ENCODE peak calls at places on chromosomes 7 and 10, in nine cellular contexts. One of them, this sample, is unnamed.

GRCh38 chr10:77511498-77512218 is 126.0 kb downstream of the KCNMA1 start:
- DNase-seq in CD4-positive, alpha-beta T cell: no peak
- DNase-seq in activated naive CD4-positive, alpha-beta T cell: no peak
- DNase-seq in ELR: peak; percentile 56
- DNase-seq in T follicular helper cell: no peak
- DNase-seq in left ventricle myocardium inferior: no peak
- DNase-seq in GM23248: no peak
- DNase-seq in upper lobe of right lung: no peak
- DNase-seq in left lung: no peak
- DNase-seq in this sample: no peak

GRCh38 chr7:139035588-139036353 is at the start of gene ZC3HAV1L:
- DNase-seq in CD4-positive, alpha-beta T cell: peak; percentile 5
- DNase-seq in activated naive CD4-positive, alpha-beta T cell: no peak
- DNase-seq in ELR: peak; percentile 68
- DNase-seq in T follicular helper cell: no peak
- DNase-seq in left ventricle myocardium inferior: peak; percentile 68
- DNase-seq in GM23248: peak; percentile 82
- DNase-seq in upper lobe of right lung: peak; percentile 79
- DNase-seq in left lung: peak; percentile 62
- DNase-seq in this sample: peak; percentile 95

GRCh38 chr7:86598721-86599120 is 45.0 kb upstream of the GRM3 start:
- DNase-seq in CD4-positive, alpha-beta T cell: no peak
- DNase-seq in activated naive CD4-positive, alpha-beta T cell: no peak
- DNase-seq in ELR: no peak
- DNase-seq in T follicular helper cell: no peak
- DNase-seq in left ventricle myocardium inferior: no peak
- DNase-seq in GM23248: no peak
- DNase-seq in upper lobe of right lung: no peak
- DNase-seq in left lung: no peak
- DNase-seq in this sample: no peak

GRCh38 chr10:71893920-71894319 is 42.9 kb upstream of the PSAP start:
- DNase-seq in CD4-positive, alpha-beta T cell: no peak
- DNase-seq in activated naive CD4-positive, alpha-beta T cell: no peak
- DNase-seq in ELR: no peak
- DNase-seq in T follicular helper cell: no peak
- DNase-seq in left ventricle myocardium inferior: no peak
- DNase-seq in GM23248: no peak
- DNase-seq in upper lobe of right lung: no peak
- DNase-seq in left lung: no peak
- DNase-seq in this sample: no peak

GRCh38 chr10:1149793-1150637 is 93.8 kb downstream of the WDR37 start:
- DNase-seq in CD4-positive, alpha-beta T cell: no peak
- DNase-seq in activated naive CD4-positive, alpha-beta T cell: no peak
- DNase-seq in ELR: no peak
- DNase-seq in T follicular helper cell: no peak
- DNase-seq in left ventricle myocardium inferior: no peak
- DNase-seq in GM23248: no peak
- DNase-seq in upper lobe of right lung: peak; percentile 42
- DNase-seq in left lung: no peak
- DNase-seq in this sample: peak; percentile 45

GRCh38 chr10:54722075-54722474 is 79.0 kb downstream of the PCDH15 start:
- DNase-seq in CD4-positive, alpha-beta T cell: no peak
- DNase-seq in activated naive CD4-positive, alpha-beta T cell: no peak
- DNase-seq in ELR: no peak
- DNase-seq in T follicular helper cell: no peak
- DNase-seq in left ventricle myocardium inferior: no peak
- DNase-seq in GM23248: no peak
- DNase-seq in upper lobe of right lung: no peak
- DNase-seq in left lung: no peak
- DNase-seq in this sample: no peak

GRCh38 chr10:28970231-28970630 is 292.9 kb downstream of the BAMBI start:
- DNase-seq in CD4-positive, alpha-beta T cell: no peak
- DNase-seq in activated naive CD4-positive, alpha-beta T cell: no peak
- DNase-seq in ELR: no peak
- DNase-seq in T follicular helper cell: no peak
- DNase-seq in left ventricle myocardium inferior: no peak
- DNase-seq in GM23248: no peak
- DNase-seq in upper lobe of right lung: no peak
- DNase-seq in left lung: no peak
- DNase-seq in this sample: peak; percentile 67

GRCh38 chr10:21534611-21535493 is 820 bp downstream of the MLLT10 start:
- DNase-seq in CD4-positive, alpha-beta T cell: peak; percentile 44
- DNase-seq in activated naive CD4-positive, alpha-beta T cell: peak; percentile 28
- DNase-seq in ELR: peak; percentile 70
- DNase-seq in T follicular helper cell: peak; percentile 44
- DNase-seq in left ventricle myocardium inferior: peak; percentile 53
- DNase-seq in GM23248: peak; percentile 79
- DNase-seq in upper lobe of right lung: peak; percentile 86
- DNase-seq in left lung: peak; percentile 81
- DNase-seq in this sample: peak; percentile 95

GRCh38 chr7:111833461-111833860 is 271.2 kb upstream of the IMMP2L start:
- DNase-seq in CD4-positive, alpha-beta T cell: no peak
- DNase-seq in activated naive CD4-positive, alpha-beta T cell: no peak
- DNase-seq in ELR: no peak
- DNase-seq in T follicular helper cell: no peak
- DNase-seq in left ventricle myocardium inferior: no peak
- DNase-seq in GM23248: peak; percentile 42
- DNase-seq in upper lobe of right lung: no peak
- DNase-seq in left lung: no peak
- DNase-seq in this sample: no peak

GRCh38 chr10:84360634-84361365 is 32.4 kb downstream of the CCSER2 start:
- DNase-seq in CD4-positive, alpha-beta T cell: no peak
- DNase-seq in activated naive CD4-positive, alpha-beta T cell: no peak
- DNase-seq in ELR: peak; percentile 37
- DNase-seq in T follicular helper cell: no peak
- DNase-seq in left ventricle myocardium inferior: no peak
- DNase-seq in GM23248: peak; percentile 52
- DNase-seq in upper lobe of right lung: no peak
- DNase-seq in left lung: no peak
- DNase-seq in this sample: no peak

GRCh38 chr10:102919237-102919959 is 1.3 kb downstream of the CNNM2 start:
- DNase-seq in CD4-positive, alpha-beta T cell: peak; percentile 4
- DNase-seq in activated naive CD4-positive, alpha-beta T cell: no peak
- DNase-seq in ELR: peak; percentile 8
- DNase-seq in T follicular helper cell: no peak
- DNase-seq in left ventricle myocardium inferior: no peak
- DNase-seq in GM23248: peak; percentile 50
- DNase-seq in upper lobe of right lung: peak; percentile 71
- DNase-seq in left lung: peak; percentile 41
- DNase-seq in this sample: no peak

GRCh38 chr7:29147821-29148220 is 1.5 kb upstream of the CPVL start:
- DNase-seq in CD4-positive, alpha-beta T cell: no peak
- DNase-seq in activated naive CD4-positive, alpha-beta T cell: no peak
- DNase-seq in ELR: no peak
- DNase-seq in T follicular helper cell: no peak
- DNase-seq in left ventricle myocardium inferior: peak; percentile 31
- DNase-seq in GM23248: no peak
- DNase-seq in upper lobe of right lung: no peak
- DNase-seq in left lung: peak; percentile 39
- DNase-seq in this sample: no peak

GRCh38 chr10:16867556-16867955 is 50.3 kb upstream of the RSU1 start:
- DNase-seq in CD4-positive, alpha-beta T cell: no peak
- DNase-seq in activated naive CD4-positive, alpha-beta T cell: no peak
- DNase-seq in ELR: peak; percentile 73
- DNase-seq in T follicular helper cell: no peak
- DNase-seq in left ventricle myocardium inferior: no peak
- DNase-seq in GM23248: peak; percentile 73
- DNase-seq in upper lobe of right lung: no peak
- DNase-seq in left lung: no peak
- DNase-seq in this sample: no peak

GRCh38 chr7:127911968-127912511 is 119.2 kb downstream of the LRRC4 start:
- DNase-seq in CD4-positive, alpha-beta T cell: no peak
- DNase-seq in activated naive CD4-positive, alpha-beta T cell: no peak
- DNase-seq in ELR: no peak
- DNase-seq in T follicular helper cell: no peak
- DNase-seq in left ventricle myocardium inferior: no peak
- DNase-seq in GM23248: no peak
- DNase-seq in upper lobe of right lung: no peak
- DNase-seq in left lung: no peak
- DNase-seq in this sample: no peak

GRCh38 chr7:130998993-130999602 is 265.1 kb upstream of the KLF14 start:
- DNase-seq in CD4-positive, alpha-beta T cell: no peak
- DNase-seq in activated naive CD4-positive, alpha-beta T cell: no peak
- DNase-seq in ELR: peak; percentile 66
- DNase-seq in T follicular helper cell: no peak
- DNase-seq in left ventricle myocardium inferior: no peak
- DNase-seq in GM23248: no peak
- DNase-seq in upper lobe of right lung: no peak
- DNase-seq in left lung: no peak
- DNase-seq in this sample: no peak

GRCh38 chr10:129031233-129032150 is 435.5 kb upstream of the MGMT start:
- DNase-seq in CD4-positive, alpha-beta T cell: peak; percentile 20
- DNase-seq in activated naive CD4-positive, alpha-beta T cell: no peak
- DNase-seq in ELR: peak; percentile 2
- DNase-seq in T follicular helper cell: peak; percentile 7
- DNase-seq in left ventricle myocardium inferior: peak; percentile 57
- DNase-seq in GM23248: peak; percentile 67
- DNase-seq in upper lobe of right lung: no peak
- DNase-seq in left lung: no peak
- DNase-seq in this sample: peak; percentile 92

GRCh38 chr7:151696738-151697514 is 177.2 kb upstream of the RHEB start:
- DNase-seq in CD4-positive, alpha-beta T cell: no peak
- DNase-seq in activated naive CD4-positive, alpha-beta T cell: no peak
- DNase-seq in ELR: no peak
- DNase-seq in T follicular helper cell: no peak
- DNase-seq in left ventricle myocardium inferior: peak; percentile 16
- DNase-seq in GM23248: no peak
- DNase-seq in upper lobe of right lung: no peak
- DNase-seq in left lung: no peak
- DNase-seq in this sample: peak; percentile 29

GRCh38 chr7:111363099-111363498 is 199.2 kb downstream of the IMMP2L start:
- DNase-seq in CD4-positive, alpha-beta T cell: no peak
- DNase-seq in activated naive CD4-positive, alpha-beta T cell: no peak
- DNase-seq in ELR: peak; percentile 40
- DNase-seq in T follicular helper cell: no peak
- DNase-seq in left ventricle myocardium inferior: no peak
- DNase-seq in GM23248: peak; percentile 61
- DNase-seq in upper lobe of right lung: no peak
- DNase-seq in left lung: no peak
- DNase-seq in this sample: no peak